ENCODE peak calls at places on chromosomes 12 and 14, in nine cellular contexts. H is K562, T is transverse colon, E is breast epithelium, G is prostate gland, Z is endothelial cell of umbilical vein, Y is SK-N-SH, P is HCT116, B is H1. K is an unnamed sample.
A peak's percentile ranks its signal among the peaks of the same experiment; 100 is the strongest.

GRCh38 chr14:97120204-97121120 is 323.3 kb downstream of the VRK1 start:
- DNase-seq in Z (no peak), P (no peak), T (no peak), B (no peak), H (no peak), Y (no peak), E (no peak), G (no peak), K (no peak)

GRCh38 chr12:106163712-106164111 is 25.0 kb upstream of the NUAK1 start:
- DNase-seq in E (no peak), H (no peak), Z (no peak), P (no peak), G (no peak), T (no peak), B (no peak), Y (no peak), K (no peak)

GRCh38 chr14:64763089-64763782 is 59.0 kb downstream of the PLEKHG3 start:
- DNase-seq in T (no peak), Y (no peak), E (no peak), P (no peak), B (no peak), G (no peak), Z (no peak), H (no peak), K (no peak)

GRCh38 chr12:3042394-3042793 is 34.8 kb upstream of the TSPAN9 start:
- DNase-seq in T (no peak), Y (no peak), B (no peak), G (no peak), E (no peak), Z (no peak), H (no peak), P (no peak), K (no peak)

GRCh38 chr14:21191261-21191808 is 35.5 kb upstream of the OR5AU1 start:
- DNase-seq in E (no peak), Z (no peak), P (no peak), B (no peak), Y (peak; percentile 18), G (no peak), H (no peak), T (no peak), K (no peak)

GRCh38 chr12:19491863-19492262 is 52.6 kb downstream of the AEBP2 start:
- DNase-seq in E (no peak), Y (no peak), Z (no peak), H (no peak), T (no peak), B (no peak), G (no peak), P (no peak), K (no peak)

GRCh38 chr14:97010491-97011160 is 213.4 kb downstream of the VRK1 start:
- DNase-seq in T (no peak), E (no peak), P (no peak), G (no peak), Z (no peak), H (no peak), Y (no peak), B (peak; percentile 63), K (no peak)

GRCh38 chr12:104064031-104064841 is at the start of gene HCFC2:
- DNase-seq in T (peak; percentile 93), Z (peak; percentile 89), Y (peak; percentile 99), H (peak; percentile 98), G (peak; percentile 87), E (peak; percentile 70), P (peak; percentile 60), B (peak; percentile 94), K (peak; percentile 96)

GRCh38 chr12:122886161-122886560 is 9.8 kb downstream of the VPS37B start:
- DNase-seq in E (no peak), H (no peak), G (no peak), T (no peak), B (no peak), Z (no peak), P (no peak), Y (no peak), K (no peak)

GRCh38 chr14:31090872-31091764 is 64.9 kb upstream of the STRN3 start:
- DNase-seq in G (peak; percentile 70), Y (no peak), B (no peak), Z (peak; percentile 66), H (no peak), E (peak; percentile 26), P (no peak), T (peak; percentile 20), K (no peak)

GRCh38 chr12:125017801-125018200 is 24.4 kb downstream of the BRI3BP start:
- DNase-seq in G (no peak), H (no peak), P (no peak), Y (no peak), Z (no peak), T (no peak), E (no peak), B (no peak), K (no peak)

GRCh38 chr12:25557830-25558436 is 4.8 kb upstream of the LMNTD1 start:
- DNase-seq in Y (peak; percentile 8), H (peak; percentile 16), E (no peak), G (peak; percentile 35), Z (peak; percentile 42), B (no peak), P (peak; percentile 54), T (no peak), K (no peak)

GRCh38 chr14:72708708-72709475 is 185.0 kb downstream of the DPF3 start:
- DNase-seq in B (no peak), Z (no peak), G (no peak), P (peak; percentile 69), H (no peak), E (no peak), T (no peak), Y (no peak), K (no peak)

GRCh38 chr12:117844114-117844513 is 124.7 kb downstream of the KSR2 start:
- DNase-seq in T (no peak), Y (no peak), P (no peak), Z (no peak), H (no peak), B (no peak), E (no peak), G (no peak), K (no peak)

GRCh38 chr12:52151859-52152783 is 39.7 kb downstream of the KRT80 start:
- DNase-seq in P (no peak), Z (peak; percentile 49), E (peak; percentile 93), T (peak; percentile 77), B (peak; percentile 86), Y (peak; percentile 90), H (peak; percentile 89), G (peak; percentile 88), K (peak; percentile 81)

GRCh38 chr12:66648336-66648735 is 30.5 kb downstream of the GRIP1 start:
- DNase-seq in Y (no peak), B (no peak), E (no peak), P (no peak), Z (no peak), T (no peak), G (no peak), H (no peak), K (no peak)

GRCh38 chr12:50240096-50240791 is 43.1 kb downstream of the LIMA1 start:
- DNase-seq in H (no peak), Z (no peak), P (no peak), E (no peak), B (no peak), G (no peak), T (no peak), Y (no peak), K (no peak)

GRCh38 chr14:23364164-23364571 is 804 bp downstream of the EFS start:
- DNase-seq in T (no peak), P (no peak), Y (peak; percentile 81), Z (no peak), G (peak; percentile 71), B (no peak), H (no peak), E (peak; percentile 77), K (no peak)

GRCh38 chr12:77842430-77842829 is 11.7 kb downstream of the NAV3 start:
- DNase-seq in Y (no peak), Z (no peak), P (no peak), T (no peak), B (no peak), G (no peak), H (no peak), E (no peak), K (no peak)

GRCh38 chr12:89524201-89525001 is at the start of gene GALNT4:
- DNase-seq in P (peak; percentile 62), Y (peak; percentile 93), E (peak; percentile 75), H (peak; percentile 93), G (peak; percentile 86), T (peak; percentile 93), B (peak; percentile 88), Z (peak; percentile 92), K (peak; percentile 93)
- TF ChIP-seq POLR2AphosphoS5 in P (peak; percentile 68), Y (peak; percentile 35), E (no peak), H (peak; percentile 55), G (peak; percentile 79), T (peak; percentile 85), B (peak; percentile 41), Z (peak; percentile 36), K (peak; percentile 85)

GRCh38 chr14:102545461-102546265 is 36.1 kb upstream of the ANKRD9 start:
- DNase-seq in Y (peak; percentile 19), P (no peak), T (no peak), B (peak; percentile 73), H (no peak), E (no peak), Z (no peak), G (no peak), K (no peak)
- TF ChIP-seq CTCF in Y (no peak), P (no peak), T (no peak), B (no peak), H (no peak), E (no peak), Z (no peak), G (no peak), K (no peak)

GRCh38 chr14:105206873-105207272 is 25.8 kb upstream of the NUDT14 start:
- DNase-seq in E (no peak), P (no peak), G (no peak), B (no peak), T (no peak), Z (no peak), H (no peak), Y (no peak), K (no peak)

GRCh38 chr14:105204206-105204930 is 23.3 kb upstream of the NUDT14 start:
- DNase-seq in P (no peak), T (peak; percentile 59), G (no peak), H (no peak), Z (no peak), Y (no peak), E (no peak), B (no peak), K (peak; percentile 84)

GRCh38 chr14:105207460-105207901 is 26.4 kb upstream of the NUDT14 start:
- DNase-seq in H (peak; percentile 32), B (no peak), E (no peak), P (no peak), Z (no peak), Y (no peak), T (no peak), G (no peak), K (peak; percentile 74)

GRCh38 chr14:105204931-105205717 is 24.0 kb upstream of the NUDT14 start:
- DNase-seq in E (no peak), T (no peak), Z (no peak), G (no peak), B (no peak), Y (no peak), H (no peak), P (no peak), K (peak; percentile 78)

GRCh38 chr14:105205718-105206208 is 24.7 kb upstream of the NUDT14 start:
- DNase-seq in G (no peak), T (no peak), H (no peak), Y (no peak), E (no peak), P (no peak), Z (no peak), B (no peak), K (peak; percentile 44)
- H3K4me3 ChIP-seq in G (no peak overlapping the region), T (no peak overlapping the region), H (no peak overlapping the region), Y (no peak overlapping the region), E (no peak overlapping the region), P (no peak overlapping the region), Z (no peak overlapping the region), B (no peak overlapping the region), K (no peak overlapping the region)

GRCh38 chr14:32254952-32255679 is 52.0 kb upstream of the RNU6-8 start:
- DNase-seq in G (peak; percentile 76), T (peak; percentile 71), P (peak; percentile 51), B (peak; percentile 74), H (peak; percentile 35), E (peak; percentile 58), Z (peak; percentile 59), Y (peak; percentile 76), K (peak; percentile 40)
- TF ChIP-seq POLR2AphosphoS5 in G (peak; percentile 28), T (no peak), P (no peak), B (no peak), H (no peak), E (no peak), Z (no peak), Y (no peak), K (no peak)